ENCODE peak calls at places on chromosomes 6 and 20, in seven cellular contexts. G is stimulated activated CD4-positive, alpha-beta T cell treated with anti-CD3 and anti-CD28 coated beads, Interleukin-15, amount 100 ng/mL, for 1 hour; K is spleen; T is adrenal gland; Y is GM03348; M is activated CD4-positive, alpha-beta T cell treated with anti-CD3 and anti-CD28 coated beads, Interleukin-2, amount 10 ng/mL, durations not matched to agents 7 days and 5 days; H is IMR-90. E is an unnamed sample.

GRCh38 chr6:157438611-157439109 is 57.7 kb downstream of the ZDHHC14 start:
- DNase-seq in T (no peak), H (peak; percentile 11), K (no peak), M (no peak), G (no peak), Y (peak; percentile 54), E (no peak)

GRCh38 chr6:111478749-111479148 is 4.3 kb downstream of the REV3L start:
- DNase-seq in K (no peak), M (no peak), H (peak; percentile 72), Y (peak; percentile 36), G (no peak), T (no peak), E (no peak)

GRCh38 chr6:3061501-3061941 is 6.8 kb upstream of the RIPK1 start:
- DNase-seq in Y (no peak), G (no peak), H (peak; percentile 84), K (no peak), T (no peak), M (no peak), E (no peak)

GRCh38 chr6:11363881-11364576 is 131.6 kb upstream of the NEDD9 start:
- DNase-seq in K (no peak), Y (no peak), H (no peak), T (no peak), M (no peak), G (no peak), E (no peak)

GRCh38 chr6:342832-343179 is 48.7 kb upstream of the IRF4 start:
- DNase-seq in K (peak; percentile 77), M (no peak), G (no peak), Y (no peak), T (no peak), H (no peak), E (no peak)

GRCh38 chr6:118709859-118710350 is 58.5 kb upstream of the CEP85L start:
- DNase-seq in Y (peak; percentile 27), M (peak; percentile 86), K (peak; percentile 86), H (peak; percentile 86), T (peak; percentile 38), G (peak; percentile 38), E (no peak)

GRCh38 chr6:159415540-159415939 is 246.3 kb downstream of the FNDC1 start:
- DNase-seq in M (no peak), Y (no peak), H (no peak), T (no peak), K (no peak), G (no peak), E (no peak)

GRCh38 chr20:35561671-35562070 is 19.8 kb downstream of the ERGIC3 start:
- DNase-seq in Y (no peak), K (no peak), T (no peak), M (no peak), H (no peak), G (no peak), E (no peak)

GRCh38 chr6:152087701-152088100 is 280.2 kb downstream of the ESR1 start:
- DNase-seq in G (no peak), K (no peak), T (no peak), H (no peak), Y (no peak), M (no peak), E (no peak)

GRCh38 chr6:138864343-138864890 is 68.5 kb downstream of the ECT2L start:
- DNase-seq in T (no peak), K (no peak), H (peak; percentile 13), G (no peak), Y (no peak), M (no peak), E (no peak)

GRCh38 chr6:154404791-154405400 is 48.3 kb upstream of the IPCEF1 start:
- DNase-seq in Y (peak; percentile 42), H (peak; percentile 84), K (no peak), M (no peak), G (no peak), T (no peak), E (no peak)

GRCh38 chr6:14383393-14384174 is 266.0 kb downstream of the CD83 start:
- DNase-seq in Y (no peak), M (no peak), G (no peak), K (no peak), H (no peak), T (no peak), E (peak; percentile 17)

GRCh38 chr6:25035451-25036435 is 100.0 kb upstream of the RIPOR2 start:
- DNase-seq in T (no peak), Y (no peak), K (no peak), G (no peak), M (peak; percentile 24), H (no peak), E (no peak)

E was measured in body of pancreas.